ENCODE peak calls at places on chromosomes 4 and X, in five cellular contexts. Z is CD4-positive, alpha-beta T cell; Q is EL; V is effector CD4-positive, alpha-beta T cell; W is fibroblast of the conjunctiva. A is an unnamed sample.

GRCh38 chr4:55887594-55887993 is 34.1 kb downstream of the EXOC1 start:
- DNase-seq in W (no peak), Q (no peak), Z (no peak), V (no peak), A (no peak)

GRCh38 chrX:23756165-23756564 is 13.1 kb upstream of the ACOT9 start:
- DNase-seq in W (no peak), Z (peak), V (peak), Q (peak), A (no peak)

GRCh38 chrX:111648802-111649201 is 32.2 kb upstream of the ALG13 start:
- DNase-seq in Q (no peak), Z (no peak), W (no peak), V (no peak), A (no peak)

GRCh38 chrX:117989512-117989911 is 127.1 kb downstream of the KLHL13 start:
- DNase-seq in Q (no peak), V (no peak), W (no peak), Z (no peak), A (peak)

GRCh38 chrX:22534643-22535042 is 261.9 kb downstream of the CBLL2 start:
- DNase-seq in Z (no peak), Q (peak), V (no peak), W (peak), A (no peak)

GRCh38 chr4:31929676-31930075 is 1209.5 kb downstream of the PCDH7 start:
- DNase-seq in V (no peak), Q (no peak), Z (no peak), W (peak), A (no peak)

GRCh38 chr4:112520598-112521122 is 4.7 kb upstream of the NEUROG2 start:
- DNase-seq in W (no peak), Q (peak), V (no peak), Z (no peak), A (no peak)

GRCh38 chr4:8378101-8378724 is 62.3 kb downstream of the ACOX3 start:
- DNase-seq in Z (no peak), W (no peak), Q (no peak), V (no peak), A (no peak)

GRCh38 chrX:133881011-133881410 is 104.4 kb downstream of the GPC3 start:
- DNase-seq in Q (no peak), V (no peak), Z (no peak), W (no peak), A (no peak)

GRCh38 chr4:42515156-42515884 is 118.0 kb downstream of the SHISA3 start:
- DNase-seq in Z (no peak), W (no peak), V (no peak), Q (no peak), A (no peak)

GRCh38 chrX:108165349-108166111 is 74.0 kb downstream of the ATG4A start:
- DNase-seq in Z (no peak), V (no peak), Q (peak), W (peak), A (no peak)